ENCODE peak calls at places on chromosomes 4 and X, in nine cellular contexts. One of them, this sample, is unnamed.

GRCh38 chr4:37219251-37219650 is 25.3 kb upstream of the NWD2 start:
- DNase-seq in adrenal gland: no peak
- DNase-seq in effector memory CD4-positive, alpha-beta T cell: no peak
- DNase-seq in cardiac fibroblast: no peak
- DNase-seq in HT-29: no peak
- DNase-seq in H7: no peak
- DNase-seq in ecto neural progenitor cell: no peak
- DNase-seq in H9: no peak
- DNase-seq in NCI-H1436: no peak
- DNase-seq in this sample: no peak

GRCh38 chr4:109410226-109410625 is 23.4 kb upstream of the SEC24B start:
- DNase-seq in H7: no peak
- DNase-seq in H9: no peak
- DNase-seq in adrenal gland: no peak
- DNase-seq in ecto neural progenitor cell: no peak
- DNase-seq in HT-29: no peak
- DNase-seq in cardiac fibroblast: no peak
- DNase-seq in NCI-H1436: no peak
- DNase-seq in effector memory CD4-positive, alpha-beta T cell: no peak
- DNase-seq in this sample: no peak

GRCh38 chr4:52643846-52644245 is 15.3 kb downstream of the USP46 start:
- DNase-seq in H7: no peak
- DNase-seq in cardiac fibroblast: peak; percentile 75
- DNase-seq in adrenal gland: peak; percentile 65
- DNase-seq in NCI-H1436: no peak
- DNase-seq in H9: no peak
- DNase-seq in HT-29: no peak
- DNase-seq in ecto neural progenitor cell: no peak
- DNase-seq in effector memory CD4-positive, alpha-beta T cell: no peak
- DNase-seq in this sample: peak; percentile 15

GRCh38 chr4:169583563-169583962 is 28.8 kb downstream of the NEK1 start:
- DNase-seq in adrenal gland: no peak
- DNase-seq in HT-29: no peak
- DNase-seq in NCI-H1436: no peak
- DNase-seq in H9: no peak
- DNase-seq in effector memory CD4-positive, alpha-beta T cell: no peak
- DNase-seq in cardiac fibroblast: peak; percentile 34
- DNase-seq in H7: no peak
- DNase-seq in ecto neural progenitor cell: no peak
- DNase-seq in this sample: no peak

GRCh38 chrX:338836-339400 is 20.3 kb upstream of the GTPBP6 start:
- DNase-seq in NCI-H1436: no peak
- DNase-seq in cardiac fibroblast: no peak
- DNase-seq in H9: no peak
- DNase-seq in effector memory CD4-positive, alpha-beta T cell: no peak
- DNase-seq in adrenal gland: no peak
- DNase-seq in ecto neural progenitor cell: no peak
- DNase-seq in H7: peak; percentile 73
- DNase-seq in HT-29: no peak
- DNase-seq in this sample: no peak

GRCh38 chrX:11530621-11531020 is 135.1 kb downstream of the ARHGAP6 start:
- DNase-seq in effector memory CD4-positive, alpha-beta T cell: no peak
- DNase-seq in H9: no peak
- DNase-seq in H7: no peak
- DNase-seq in cardiac fibroblast: peak; percentile 37
- DNase-seq in HT-29: no peak
- DNase-seq in adrenal gland: no peak
- DNase-seq in NCI-H1436: no peak
- DNase-seq in ecto neural progenitor cell: no peak
- DNase-seq in this sample: no peak

GRCh38 chrX:133741303-133741702 is 244.1 kb downstream of the GPC3 start:
- DNase-seq in cardiac fibroblast: no peak
- DNase-seq in effector memory CD4-positive, alpha-beta T cell: no peak
- DNase-seq in adrenal gland: no peak
- DNase-seq in NCI-H1436: no peak
- DNase-seq in H9: no peak
- DNase-seq in ecto neural progenitor cell: no peak
- DNase-seq in H7: no peak
- DNase-seq in HT-29: no peak
- DNase-seq in this sample: no peak

GRCh38 chrX:104281564-104281963 is 26.8 kb upstream of the ESX1 start:
- DNase-seq in effector memory CD4-positive, alpha-beta T cell: no peak
- DNase-seq in NCI-H1436: no peak
- DNase-seq in ecto neural progenitor cell: no peak
- DNase-seq in H9: no peak
- DNase-seq in H7: no peak
- DNase-seq in cardiac fibroblast: no peak
- DNase-seq in HT-29: no peak
- DNase-seq in adrenal gland: no peak
- DNase-seq in this sample: no peak

GRCh38 chr4:128663325-128663724 is 146.2 kb upstream of the JADE1 start:
- DNase-seq in ecto neural progenitor cell: no peak
- DNase-seq in HT-29: peak; percentile 66
- DNase-seq in adrenal gland: no peak
- DNase-seq in H9: no peak
- DNase-seq in effector memory CD4-positive, alpha-beta T cell: no peak
- DNase-seq in cardiac fibroblast: no peak
- DNase-seq in NCI-H1436: no peak
- DNase-seq in H7: no peak
- DNase-seq in this sample: no peak

GRCh38 chr4:188053302-188053701 is 56.1 kb downstream of the TRIML2 start:
- DNase-seq in effector memory CD4-positive, alpha-beta T cell: no peak
- DNase-seq in H9: no peak
- DNase-seq in HT-29: no peak
- DNase-seq in H7: peak; percentile 34
- DNase-seq in cardiac fibroblast: no peak
- DNase-seq in ecto neural progenitor cell: no peak
- DNase-seq in adrenal gland: no peak
- DNase-seq in NCI-H1436: no peak
- DNase-seq in this sample: no peak

GRCh38 chr4:41644288-41644914 is 104.1 kb downstream of the PHOX2B start:
- DNase-seq in NCI-H1436: no peak
- DNase-seq in ecto neural progenitor cell: peak; percentile 95
- DNase-seq in H7: peak; percentile 92
- DNase-seq in cardiac fibroblast: peak; percentile 58
- DNase-seq in effector memory CD4-positive, alpha-beta T cell: no peak
- DNase-seq in adrenal gland: peak; percentile 87
- DNase-seq in H9: peak; percentile 93
- DNase-seq in HT-29: no peak
- DNase-seq in this sample: peak; percentile 2

GRCh38 chrX:101419489-101419888 is 11.5 kb downstream of the HNRNPH2 start:
- DNase-seq in NCI-H1436: no peak
- DNase-seq in HT-29: no peak
- DNase-seq in H7: no peak
- DNase-seq in adrenal gland: no peak
- DNase-seq in cardiac fibroblast: no peak
- DNase-seq in ecto neural progenitor cell: no peak
- DNase-seq in H9: no peak
- DNase-seq in effector memory CD4-positive, alpha-beta T cell: no peak
- DNase-seq in this sample: no peak

GRCh38 chrX:150421816-150422215 is 58.7 kb downstream of the MAMLD1 start:
- DNase-seq in HT-29: no peak
- DNase-seq in ecto neural progenitor cell: no peak
- DNase-seq in effector memory CD4-positive, alpha-beta T cell: no peak
- DNase-seq in cardiac fibroblast: peak; percentile 40
- DNase-seq in H7: no peak
- DNase-seq in NCI-H1436: no peak
- DNase-seq in H9: no peak
- DNase-seq in adrenal gland: no peak
- DNase-seq in this sample: no peak